ENCODE peak calls at places on chromosome 2, in five cellular contexts. A is K562, I is transverse colon, R is psoas muscle, Y is WERI-Rb-1. N is an unnamed sample. For H3K27me3 and H3K36me3, the result is how much of the 10 kb centered on the place peaks cover.

GRCh38 chr2:481388-481787 is 193.5 kb upstream of the ALKAL2 start:
- DNase-seq in A (no peak), R (no peak), Y (no peak), I (no peak), N (peak)

GRCh38 chr2:20519309-20519708 is 72.4 kb downstream of the RHOB start:
- DNase-seq in A (no peak), Y (no peak), I (no peak), R (no peak), N (no peak)

GRCh38 chr2:172342611-172343010 is 84.8 kb upstream of the ITGA6 start:
- DNase-seq in Y (no peak), A (no peak), I (no peak), R (no peak), N (no peak)

GRCh38 chr2:70906022-70906421 is 29.7 kb upstream of the ATP6V1B1 start:
- DNase-seq in Y (no peak), A (no peak), R (no peak), I (no peak), N (no peak)

GRCh38 chr2:147547425-147547824 is 297.4 kb upstream of the ACVR2A start:
- DNase-seq in R (no peak), A (no peak), Y (no peak), I (no peak), N (no peak)

GRCh38 chr2:172404824-172405223 is 22.6 kb upstream of the ITGA6 start:
- DNase-seq in R (no peak), I (no peak), Y (no peak), A (no peak), N (no peak)

GRCh38 chr2:95062716-95063400 is 37.4 kb downstream of the MAL start:
- DNase-seq in A (no peak), I (no peak), Y (no peak), R (no peak), N (peak)

GRCh38 chr2:103506812-103507211 is 745.0 kb downstream of the TMEM182 start:
- DNase-seq in Y (no peak), R (no peak), A (no peak), I (no peak), N (no peak)

GRCh38 chr2:18077724-18078123 is 199.3 kb downstream of the KCNS3 start:
- DNase-seq in I (no peak), Y (no peak), R (no peak), A (no peak), N (no peak)

GRCh38 chr2:197677056-197677455 is 1.7 kb upstream of the RFTN2 start:
- DNase-seq in I (no peak), R (no peak), Y (no peak), A (no peak), N (no peak)

GRCh38 chr2:160063266-160063665 is 851 bp upstream of the PLA2R1 start:
- DNase-seq in I (no peak), Y (no peak), A (no peak), R (no peak), N (no peak)

GRCh38 chr2:173087793-173088493 is 12.3 kb downstream of the MAP3K20 start:
- DNase-seq in R (no peak), Y (no peak), I (no peak), A (no peak), N (no peak)

GRCh38 chr2:55636831-55637230 is 19.4 kb upstream of the PPP4R3B start:
- DNase-seq in R (no peak), Y (no peak), I (no peak), A (no peak), N (no peak)

GRCh38 chr2:213834331-213834730 is 550.1 kb downstream of the SPAG16 start:
- DNase-seq in A (no peak), I (no peak), R (no peak), Y (no peak), N (no peak)

GRCh38 chr2:164145093-164145987 is 409.5 kb upstream of the FIGN start:
- DNase-seq in R (no peak), I (no peak), A (no peak), Y (no peak), N (no peak)

GRCh38 chr2:240348522-240348921 is 86.9 kb upstream of the GPC1 start:
- DNase-seq in R (peak), A (no peak), Y (no peak), I (no peak), N (no peak)

GRCh38 chr2:218340656-218341055 is 16.0 kb upstream of the CATIP start:
- DNase-seq in Y (no peak), A (no peak), R (no peak), I (no peak), N (no peak)

GRCh38 chr2:226578879-226579278 is 220.7 kb downstream of the IRS1 start:
- DNase-seq in Y (no peak), A (no peak), R (no peak), I (no peak), N (no peak)

GRCh38 chr2:127632592-127633489 is 13.1 kb upstream of the GPR17 start:
- DNase-seq in Y (no peak), R (peak), A (no peak), I (no peak), N (peak)

GRCh38 chr2:168666339-168666738 is 136.1 kb upstream of the NOSTRIN start:
- DNase-seq in Y (no peak), I (no peak), R (no peak), A (no peak), N (no peak)

GRCh38 chr2:156719036-156719435 is 282.9 kb downstream of the GPD2 start:
- DNase-seq in A (peak), I (no peak), Y (no peak), R (no peak), N (no peak)

GRCh38 chr2:60158262-60158661 is 395.2 kb downstream of the BCL11A start:
- DNase-seq in R (no peak), I (no peak), Y (no peak), A (no peak), N (no peak)

GRCh38 chr2:25251032-25251460 is 82.7 kb upstream of the POMC start:
- DNase-seq in I (no peak), Y (no peak), R (no peak), A (peak), N (peak)

GRCh38 chr2:238106339-238106697 is 6.2 kb downstream of the ESPNL start:
- DNase-seq in R (no peak), I (peak), Y (peak), A (no peak), N (peak)

GRCh38 chr2:210884227-210884626 is 327.8 kb downstream of the CPS1 start:
- DNase-seq in I (no peak), A (no peak), R (no peak), Y (no peak), N (no peak)

DNA sequence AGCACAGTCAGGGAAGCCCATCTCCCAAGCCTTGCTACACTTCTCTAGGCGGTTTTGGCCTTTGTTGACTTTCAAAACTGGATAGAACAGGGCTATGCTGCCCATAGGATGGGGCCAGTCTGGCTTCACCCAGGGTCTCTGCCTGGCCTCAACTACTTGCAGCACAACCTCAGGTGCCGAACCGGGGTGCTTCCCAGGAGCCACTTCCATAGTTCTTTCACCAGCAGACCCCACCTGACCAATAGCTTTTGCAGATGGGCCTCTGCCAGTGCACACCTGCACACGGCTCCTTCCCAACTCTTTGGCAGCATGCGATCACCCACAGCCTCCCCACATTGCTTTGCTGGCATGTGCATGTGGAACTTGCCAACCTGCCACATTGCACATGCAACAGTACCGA is 331.6 kb downstream of the CPS1 start:
- DNase-seq in A (no peak), I (no peak), R (no peak), Y (no peak), N (no peak)
- H3K4me3 ChIP-seq in A (no peak), I (no peak), R (no peak), Y (no peak), N (no peak)

DNA sequence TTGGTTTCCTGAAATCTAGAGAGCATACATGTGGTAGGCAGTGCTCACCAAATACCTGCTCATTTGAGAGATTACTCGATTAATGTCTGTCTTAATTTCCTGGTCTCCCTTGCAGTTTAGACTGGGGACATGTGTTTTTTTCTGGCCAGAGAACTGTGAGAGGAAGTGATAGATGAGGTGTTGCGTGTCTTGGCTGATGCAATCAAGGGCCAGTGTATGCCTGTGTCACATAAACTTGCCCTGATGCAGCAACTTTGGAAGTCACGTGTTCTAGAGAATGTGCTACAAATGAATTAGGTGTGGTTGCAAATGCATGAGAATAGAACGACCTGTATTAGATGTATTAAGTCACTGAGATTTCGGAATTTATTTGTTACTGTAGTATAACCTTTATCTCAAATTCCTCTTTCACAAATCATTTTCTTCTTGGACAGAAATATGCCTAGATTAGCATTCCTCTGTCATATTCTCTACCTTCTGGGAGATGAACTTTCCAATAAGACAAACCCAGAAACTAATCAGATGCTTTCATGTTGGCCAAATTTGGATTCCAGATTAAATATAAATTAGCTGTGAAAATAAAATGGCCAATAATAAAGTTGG is 9.9 kb upstream of the IL1A start:
- DNase-seq in A (peak), I (peak), Y (no peak), R (peak), N (no peak)
- H3K27me3 ChIP-seq in A (under half), I (under half), Y (under half), R (under half), N (under half)

DNA sequence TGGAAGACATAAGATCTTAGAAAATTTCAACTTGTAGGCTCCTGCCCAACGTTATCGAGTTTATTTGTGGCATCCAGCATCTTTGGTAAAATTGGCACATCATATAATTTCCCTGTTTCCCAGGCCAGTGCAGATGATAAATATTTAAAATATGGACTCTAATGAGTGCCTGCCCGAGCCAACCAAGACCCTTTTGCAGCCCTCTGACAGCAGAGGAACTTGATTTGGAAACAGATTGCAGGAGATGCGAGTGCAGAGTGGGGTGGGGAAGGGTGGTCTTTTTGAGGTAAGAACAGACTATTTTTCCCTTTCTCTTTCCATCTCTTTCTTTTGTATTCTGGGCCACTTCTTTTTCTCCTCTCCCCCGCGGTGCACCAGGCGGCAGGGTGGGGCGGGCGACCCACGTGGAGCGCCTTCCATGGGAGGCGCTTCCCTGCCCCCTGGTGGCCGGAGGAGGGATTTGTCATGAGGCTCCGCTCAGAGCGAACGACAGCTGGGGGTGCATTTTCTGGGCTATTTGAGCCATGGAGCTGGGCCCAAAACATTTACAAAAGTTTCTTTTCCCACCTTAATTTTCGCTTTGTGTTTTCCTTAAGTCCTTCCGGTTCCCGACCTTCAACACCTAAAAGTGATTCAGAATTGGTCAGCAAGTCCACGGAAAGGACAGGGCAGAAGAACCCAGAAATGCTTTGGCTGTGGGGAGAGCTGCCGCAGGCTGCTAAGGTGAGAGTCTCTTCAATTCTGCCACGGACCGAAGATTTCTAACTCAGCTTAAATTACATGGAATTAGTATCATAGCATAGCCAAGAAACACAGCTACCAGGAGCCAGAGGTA is 32.7 kb downstream of the LPIN1 start:
- DNase-seq in A (peak), R (peak), I (peak), Y (peak), N (peak)
- H3K36me3 ChIP-seq in A (half or more), R (under half), I (under half), Y (half or more), N (under half)

GRCh38 chr2:75431757-75432156 is 129.0 kb downstream of the EVA1A start:
- DNase-seq in I (no peak), R (no peak), A (no peak), Y (no peak), N (no peak)

GRCh38 chr2:75429036-75429435 is 131.7 kb downstream of the EVA1A start:
- DNase-seq in Y (no peak), I (no peak), R (no peak), A (no peak), N (no peak)

GRCh38 chr2:75431276-75431675 is 129.5 kb downstream of the EVA1A start:
- DNase-seq in A (no peak), I (no peak), Y (peak), R (no peak), N (no peak)

GRCh38 chr2:75428060-75428459 is 132.7 kb downstream of the EVA1A start:
- DNase-seq in Y (no peak), I (no peak), A (no peak), R (no peak), N (no peak)

GRCh38 chr2:75428627-75429026 is 132.1 kb downstream of the EVA1A start:
- DNase-seq in Y (no peak), A (no peak), R (no peak), I (no peak), N (no peak)
- H3K4me3 ChIP-seq in Y (no peak), A (no peak), R (no peak), I (no peak), N (no peak)

DNA sequence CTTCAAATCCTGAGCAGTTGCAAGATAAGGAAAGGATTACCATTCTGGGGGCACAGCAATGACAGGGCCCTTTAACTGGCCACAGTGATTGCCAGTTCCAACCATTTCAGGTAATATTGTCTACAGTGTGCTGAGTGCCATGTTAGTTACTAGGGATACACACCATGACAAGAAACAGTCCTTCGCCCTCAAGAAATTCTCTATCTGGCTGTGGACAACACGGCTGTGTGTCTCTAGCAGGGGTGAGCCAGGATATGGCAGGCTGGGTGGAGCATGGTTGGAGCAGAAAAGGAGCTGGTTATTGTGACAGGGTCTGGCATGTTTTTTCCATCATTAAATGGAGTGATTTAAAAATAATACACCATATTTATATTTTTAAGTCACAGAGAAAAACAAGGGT is 31.0 kb downstream of the TSPYL6 start:
- DNase-seq in R (no peak), Y (no peak), A (no peak), I (no peak), N (no peak)
- H3K27me3 ChIP-seq in R (under half), Y (under half), A (under half), I (under half), N (under half)

GRCh38 chr2:191366199-191366598 is 121.0 kb downstream of the MYO1B start:
- DNase-seq in A (no peak), Y (no peak), R (no peak), I (no peak), N (no peak)

GRCh38 chr2:191362841-191363240 is 117.6 kb downstream of the MYO1B start:
- DNase-seq in R (no peak), I (no peak), Y (no peak), A (no peak), N (no peak)

GRCh38 chr2:191365089-191365488 is 119.9 kb downstream of the MYO1B start:
- DNase-seq in Y (no peak), I (no peak), A (no peak), R (no peak), N (no peak)

GRCh38 chr2:191360918-191361317 is 115.7 kb downstream of the MYO1B start:
- DNase-seq in I (no peak), A (no peak), Y (no peak), R (no peak), N (no peak)

DNA sequence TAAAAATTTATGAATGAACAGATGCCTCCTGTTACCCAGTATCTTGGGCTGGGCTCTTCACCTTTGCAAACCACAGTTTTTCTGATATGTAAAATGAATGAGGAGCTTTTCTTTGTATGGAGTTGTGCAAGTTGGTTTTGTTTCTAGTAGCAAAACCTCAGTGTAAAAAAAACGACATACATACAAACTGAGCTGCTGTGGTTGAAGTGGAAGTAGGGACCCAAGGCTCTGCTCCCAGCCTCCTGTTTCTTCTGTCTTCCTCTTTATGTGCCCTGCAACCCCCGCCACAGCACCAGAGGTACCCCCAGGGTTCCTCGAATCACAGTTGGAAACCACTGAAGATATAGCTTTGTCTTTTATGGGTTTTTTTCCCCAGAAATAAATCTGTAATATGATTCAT is 118.1 kb downstream of the MYO1B start:
- DNase-seq in A (no peak), Y (no peak), R (no peak), I (no peak), N (no peak)
- H3K36me3 ChIP-seq in A (under half), Y (under half), R (under half), I (under half), N (under half)

N was measured in H7.